ENCODE peak calls at places on chromosomes 11 and 22, in four cellular contexts. One of them, this sample, is unnamed.

GRCh38 chr11:46260161-46260560 is 17.3 kb upstream of the CREB3L1 start:
- DNase-seq in lower lobe of right lung: no peak
- DNase-seq in stimulated activated CD4-positive, alpha-beta T cell treated with anti-CD3 and anti-CD28 coated beads, Interleukin-2, amount 100 ng/mL, for 48 hours: no peak
- DNase-seq in GM23248: no peak
- DNase-seq in this sample: no peak

GRCh38 chr22:45647532-45648225 is 24.0 kb upstream of the ATXN10 start:
- DNase-seq in stimulated activated CD4-positive, alpha-beta T cell treated with anti-CD3 and anti-CD28 coated beads, Interleukin-2, amount 100 ng/mL, for 48 hours: no peak
- DNase-seq in lower lobe of right lung: no peak
- DNase-seq in GM23248: no peak
- DNase-seq in this sample: no peak

GRCh38 chr22:42549329-42550060 is 4.3 kb upstream of the SERHL2 start:
- DNase-seq in GM23248: no peak
- DNase-seq in lower lobe of right lung: no peak
- DNase-seq in stimulated activated CD4-positive, alpha-beta T cell treated with anti-CD3 and anti-CD28 coated beads, Interleukin-2, amount 100 ng/mL, for 48 hours: no peak
- DNase-seq in this sample: no peak

GRCh38 chr11:129853508-129854228 is 38.0 kb downstream of the TMEM45B start:
- DNase-seq in GM23248: peak
- DNase-seq in lower lobe of right lung: peak
- DNase-seq in stimulated activated CD4-positive, alpha-beta T cell treated with anti-CD3 and anti-CD28 coated beads, Interleukin-2, amount 100 ng/mL, for 48 hours: peak
- DNase-seq in this sample: no peak

GRCh38 chr11:96149743-96150555 is 193.0 kb downstream of the MAML2 start:
- DNase-seq in stimulated activated CD4-positive, alpha-beta T cell treated with anti-CD3 and anti-CD28 coated beads, Interleukin-2, amount 100 ng/mL, for 48 hours: no peak
- DNase-seq in lower lobe of right lung: no peak
- DNase-seq in GM23248: peak
- DNase-seq in this sample: no peak

GRCh38 chr11:78696177-78696576 is 121.5 kb upstream of the NARS2 start:
- DNase-seq in GM23248: no peak
- DNase-seq in stimulated activated CD4-positive, alpha-beta T cell treated with anti-CD3 and anti-CD28 coated beads, Interleukin-2, amount 100 ng/mL, for 48 hours: no peak
- DNase-seq in lower lobe of right lung: no peak
- DNase-seq in this sample: no peak

GRCh38 chr11:77322926-77323590 is 21.6 kb upstream of the GDPD4 start:
- DNase-seq in lower lobe of right lung: no peak
- DNase-seq in GM23248: peak
- DNase-seq in stimulated activated CD4-positive, alpha-beta T cell treated with anti-CD3 and anti-CD28 coated beads, Interleukin-2, amount 100 ng/mL, for 48 hours: no peak
- DNase-seq in this sample: no peak

GRCh38 chr11:85346484-85346883 is 280.7 kb downstream of the DLG2 start:
- DNase-seq in GM23248: no peak
- DNase-seq in lower lobe of right lung: no peak
- DNase-seq in stimulated activated CD4-positive, alpha-beta T cell treated with anti-CD3 and anti-CD28 coated beads, Interleukin-2, amount 100 ng/mL, for 48 hours: no peak
- DNase-seq in this sample: no peak